ENCODE peak calls at places on chromosomes 4 and X, in four cellular contexts. D, G, W and B are unnamed samples.

GRCh38 chr4:71609159-71609558 is 174.7 kb downstream of the GC start:
- DNase-seq in D (no peak), G (no peak), W (no peak), B (no peak)

GRCh38 chrX:15310117-15310516 is 5.3 kb downstream of the ASB11 start:
- DNase-seq in D (peak; percentile 69), G (no peak), W (peak; percentile 46), B (no peak)

GRCh38 chrX:39487166-39488006 is 610.4 kb downstream of the BCOR start:
- DNase-seq in D (no peak), G (no peak), W (no peak), B (no peak)

GRCh38 chr4:105555409-105555808 is 3.0 kb downstream of the ARHGEF38 start:
- DNase-seq in D (no peak), G (no peak), W (no peak), B (no peak)

GRCh38 chr4:151455212-151455611 is 46.2 kb downstream of the FHIP1A start:
- DNase-seq in D (no peak), G (no peak), W (no peak), B (no peak)

GRCh38 chrX:70026112-70026850 is 23.5 kb downstream of the AWAT2 start:
- DNase-seq in D (no peak), G (no peak), W (no peak), B (no peak)

GRCh38 chr4:10007772-10008171 is 13.5 kb downstream of the SLC2A9 start:
- DNase-seq in D (no peak), G (no peak), W (no peak), B (no peak)

GRCh38 chrX:19549838-19550237 is 34.5 kb upstream of the MAP3K15 start:
- DNase-seq in D (no peak), G (no peak), W (no peak), B (no peak)

GRCh38 chr4:36551697-36552214 is 270.3 kb downstream of the DTHD1 start:
- DNase-seq in D (no peak), G (no peak), W (no peak), B (no peak)

GRCh38 chr4:152369903-152370296 is 166.0 kb downstream of the FBXW7 start:
- DNase-seq in D (no peak), G (no peak), W (no peak), B (no peak)

GRCh38 chr4:155967098-155967497 is 13.4 kb upstream of the CTSO start:
- DNase-seq in D (no peak), G (no peak), W (no peak), B (no peak)

GRCh38 chr4:182776376-182777058 is 140.7 kb downstream of the DCTD start:
- DNase-seq in D (no peak), G (no peak), W (no peak), B (no peak)

GRCh38 chr4:20426028-20426427 is 174.3 kb downstream of the SLIT2 start:
- DNase-seq in D (no peak), G (no peak), W (no peak), B (no peak)

GRCh38 chr4:74794341-74794801 is at the start of gene BTC:
- DNase-seq in D (peak; percentile 89), G (peak; percentile 81), W (peak; percentile 69), B (peak; percentile 84)

GRCh38 chrX:101931494-101932248 is at the start of gene ZMAT1:
- DNase-seq in D (peak; percentile 96), G (peak; percentile 96), W (peak; percentile 93), B (peak; percentile 91)

GRCh38 chr4:56655627-56656345 is 25.3 kb downstream of the HOPX start:
- DNase-seq in D (peak; percentile 6), G (no peak), W (no peak), B (no peak)

GRCh38 chr4:89000844-89001360 is 56.1 kb downstream of the FAM13A start:
- DNase-seq in D (peak; percentile 31), G (no peak), W (peak; percentile 60), B (peak; percentile 45)

GRCh38 chrX:20913760-20914159 is 460.5 kb upstream of the CNKSR2 start:
- DNase-seq in D (no peak), G (no peak), W (no peak), B (no peak)

GRCh38 chrX:2500091-2500680 is 590 bp downstream of the DHRSX start:
- DNase-seq in D (peak; percentile 36), G (peak; percentile 79), W (peak; percentile 73), B (peak; percentile 45)

GRCh38 chr4:1522606-1523005 is 116.4 kb upstream of the NKX1-1 start:
- DNase-seq in D (no peak), G (no peak), W (no peak), B (no peak)

GRCh38 chr4:174318829-174319764 is 35.4 kb downstream of the CEP44 start:
- DNase-seq in D (no peak), G (no peak), W (peak; percentile 36), B (no peak)

GRCh38 chrX:120120223-120120622 is 4.5 kb upstream of the RHOXF1 start:
- DNase-seq in D (no peak), G (peak; percentile 67), W (no peak), B (no peak)

GRCh38 chrX:97039363-97040029 is 155.8 kb downstream of the RPA4 start:
- DNase-seq in D (peak; percentile 57), G (no peak), W (no peak), B (peak; percentile 36)

GRCh38 chr4:140813804-140814203 is 57.6 kb upstream of the TBC1D9 start:
- DNase-seq in D (no peak), G (no peak), W (no peak), B (no peak)

GRCh38 chr4:185513489-185514181 is 21.7 kb downstream of the PDLIM3 start:
- DNase-seq in D (peak; percentile 61), G (no peak), W (no peak), B (peak; percentile 60)

GRCh38 chrX:50068293-50068568 is 132.6 kb downstream of the AKAP4 start:
- DNase-seq in D (no peak), G (no peak), W (no peak), B (no peak)

GRCh38 chrX:12292996-12293765 is 154.9 kb downstream of the FRMPD4 start:
- DNase-seq in D (no peak), G (no peak), W (no peak), B (no peak)

GRCh38 chr4:47598320-47598719 is 113.2 kb downstream of the ATP10D start:
- DNase-seq in D (no peak), G (no peak), W (no peak), B (no peak)

GRCh38 chrX:150487369-150488094 is 80.9 kb upstream of the MTM1 start:
- DNase-seq in D (no peak), G (no peak), W (no peak), B (no peak)
- H3K27ac ChIP-seq in D (no peak overlapping the region), G (no peak overlapping the region), W (no peak overlapping the region), B (no peak overlapping the region)

DNA sequence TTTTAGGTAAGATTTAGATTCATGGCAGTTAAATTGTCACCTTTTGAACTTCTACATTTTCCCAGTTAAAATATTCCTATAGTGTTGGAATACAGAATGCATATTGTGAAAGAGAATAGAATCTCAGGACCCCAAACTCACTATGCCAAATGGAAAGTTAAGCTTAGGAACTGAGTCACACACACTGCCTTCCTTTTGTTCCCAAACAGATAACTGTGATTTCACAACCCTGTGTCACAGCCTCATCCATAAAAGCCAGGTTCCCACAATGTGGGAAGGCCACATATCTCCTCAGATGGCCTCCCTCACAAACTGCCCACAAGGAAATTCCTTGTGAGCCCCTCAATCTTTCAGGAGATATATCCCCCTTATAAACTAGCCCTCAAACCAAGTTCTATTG is 94.7 kb upstream of the HPF1 start:
- DNase-seq in D (no peak), G (no peak), W (no peak), B (no peak)
- H3K9me3 ChIP-seq in D (no peaks in the 10 kb centered on the region), G (no peaks in the 10 kb centered on the region), W (peaks cover 3% of the 10 kb centered on the region), B (no peaks in the 10 kb centered on the region)

GRCh38 chr4:81459233-81459632 is 12.5 kb downstream of the RASGEF1B start:
- DNase-seq in D (no peak), G (no peak), W (no peak), B (no peak)
- H3K27ac ChIP-seq in D (no peak overlapping the region), G (no peak overlapping the region), W (no peak overlapping the region), B (no peak overlapping the region)

GRCh38 chr4:153764611-153765368 is 5.0 kb upstream of the RNF175 start:
- DNase-seq in D (no peak), G (no peak), W (no peak), B (no peak)

GRCh38 chr4:153766758-153767157 is 6.9 kb upstream of the RNF175 start:
- DNase-seq in D (no peak), G (no peak), W (no peak), B (no peak)

GRCh38 chr4:153759407-153760226 is at the start of gene RNF175:
- DNase-seq in D (peak; percentile 7), G (no peak), W (no peak), B (no peak)

GRCh38 chr4:153765836-153766235 is 6.0 kb upstream of the RNF175 start:
- DNase-seq in D (no peak), G (no peak), W (no peak), B (no peak)

DNA sequence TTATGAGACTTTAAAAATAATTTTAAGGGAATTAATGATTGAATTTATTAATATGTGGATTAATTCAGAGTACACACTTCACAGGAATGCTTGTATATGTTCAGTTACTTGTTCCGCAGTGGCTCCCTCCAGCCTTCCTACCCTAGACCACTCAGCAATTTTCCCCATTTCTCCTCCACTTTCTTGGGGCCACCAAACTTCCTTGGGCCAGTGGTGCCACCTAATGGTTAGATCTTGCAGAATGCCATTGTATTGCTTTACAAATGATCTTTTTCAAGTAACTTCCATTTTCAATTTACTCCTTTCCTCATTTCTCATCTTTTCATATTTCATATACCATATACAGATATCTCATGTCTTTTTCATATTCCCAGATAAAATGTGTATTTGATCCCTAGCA is 3.6 kb upstream of the RNF175 start:
- DNase-seq in D (no peak), G (no peak), W (no peak), B (no peak)
- H3K9me3 ChIP-seq in D (no peaks in the 10 kb centered on the region), G (no peaks in the 10 kb centered on the region), W (no peaks in the 10 kb centered on the region), B (no peaks in the 10 kb centered on the region)